ENCODE peak calls at places on chromosomes 2 and 18, in six cellular contexts. G, R, H, K, B and M are unnamed samples.

GRCh38 chr2:85915606-85916303 is 27.0 kb upstream of the ST3GAL5 start:
- DNase-seq in G (no peak), R (no peak), H (peak; percentile 75), K (no peak), B (no peak), M (no peak)

GRCh38 chr2:96143848-96144480 is 1.3 kb downstream of the DUSP2 start:
- DNase-seq in G (no peak), R (no peak), H (no peak), K (peak; percentile 32), B (no peak), M (no peak)

GRCh38 chr18:79918089-79919011 is 33.1 kb downstream of the SLC66A2 start:
- DNase-seq in G (no peak), R (no peak), H (no peak), K (no peak), B (no peak), M (no peak)

GRCh38 chr2:102191501-102191900 is 4.7 kb downstream of the IL1RL2 start:
- DNase-seq in G (no peak), R (no peak), H (no peak), K (no peak), B (no peak), M (no peak)

GRCh38 chr2:3778841-3779505 is 75.6 kb downstream of the DCDC2C start:
- DNase-seq in G (no peak), R (no peak), H (no peak), K (no peak), B (no peak), M (no peak)

GRCh38 chr18:76075777-76076176 is 419.3 kb downstream of the ZNF516 start:
- DNase-seq in G (no peak), R (no peak), H (no peak), K (no peak), B (no peak), M (no peak)

GRCh38 chr2:24981742-24982141 is 10.0 kb upstream of the DNAJC27 start:
- DNase-seq in G (no peak), R (peak; percentile 36), H (no peak), K (no peak), B (no peak), M (no peak)

GRCh38 chr18:59448546-59448945 is 89.5 kb upstream of the LMAN1 start:
- DNase-seq in G (no peak), R (peak; percentile 21), H (peak; percentile 61), K (no peak), B (no peak), M (no peak)

GRCh38 chr2:4635289-4635688 is 931.9 kb downstream of the DCDC2C start:
- DNase-seq in G (no peak), R (no peak), H (no peak), K (peak; percentile 47), B (no peak), M (no peak)

GRCh38 chr2:226835420-226835795 is 446 bp upstream of the RHBDD1 start:
- DNase-seq in G (no peak), R (no peak), H (no peak), K (peak; percentile 67), B (no peak), M (no peak)

GRCh38 chr18:30446605-30447004 is 595.9 kb downstream of the DSC3 start:
- DNase-seq in G (no peak), R (no peak), H (no peak), K (no peak), B (no peak), M (no peak)

GRCh38 chr2:64989126-64989981 is at the start of gene SLC1A4:
- DNase-seq in G (peak; percentile 86), R (peak; percentile 84), H (peak; percentile 62), K (peak; percentile 88), B (peak; percentile 57), M (peak; percentile 82)